ENCODE peak calls at places on chromosomes 11 and 22, in seven cellular contexts. R is neuronal stem cell, U is IMR-90, I is mesendoderm, T is H9, O is H1, G is trophoblast cell. C is an unnamed sample.

GRCh38 chr11:40140560-40140959 is 1318.9 kb downstream of the LRRC4C start:
- DNase-seq in R (no peak), U (no peak), I (no peak), T (no peak), O (no peak), G (no peak), C (no peak)

GRCh38 chr11:31805037-31805628 is 6.0 kb downstream of the PAX6 start:
- DNase-seq in R (no peak), U (no peak), I (peak), T (peak), O (peak), G (no peak), C (no peak)

GRCh38 chr11:45182902-45183301 is 36.5 kb downstream of the PRDM11 start:
- DNase-seq in R (no peak), U (peak), I (peak), T (peak), O (peak), G (no peak), C (peak)

GRCh38 chr11:125345706-125346561 is 150.1 kb downstream of the FEZ1 start:
- DNase-seq in R (peak), U (peak), I (peak), T (peak), O (peak), G (peak), C (peak)

GRCh38 chr22:40400173-40400572 is 29.8 kb downstream of the SGSM3 start:
- DNase-seq in R (no peak), U (no peak), I (no peak), T (no peak), O (no peak), G (no peak), C (no peak)

GRCh38 chr11:57496109-57496820 is 19.2 kb downstream of the SLC43A1 start:
- DNase-seq in R (no peak), U (no peak), I (no peak), T (no peak), O (no peak), G (no peak), C (no peak)

GRCh38 chr11:13535819-13536218 is 40.0 kb upstream of the PTH start:
- DNase-seq in R (no peak), U (no peak), I (peak), T (no peak), O (no peak), G (no peak), C (no peak)

GRCh38 chr11:58034471-58034870 is 3.7 kb downstream of the OR6Q1 start:
- DNase-seq in R (no peak), U (no peak), I (no peak), T (no peak), O (no peak), G (no peak), C (no peak)

GRCh38 chr22:36856792-36857135 is 4.0 kb upstream of the NCF4 start:
- DNase-seq in R (no peak), U (no peak), I (no peak), T (no peak), O (no peak), G (no peak), C (no peak)

GRCh38 chr11:108498816-108499408 is 728 bp upstream of the POGLUT3 start:
- DNase-seq in R (no peak), U (no peak), I (peak), T (peak), O (peak), G (no peak), C (no peak)

GRCh38 chr22:50699754-50700386 is 27.2 kb downstream of the SHANK3 start:
- DNase-seq in R (no peak), U (no peak), I (peak), T (peak), O (no peak), G (no peak), C (no peak)

GRCh38 chr11:132450631-132451030 is 1080.2 kb downstream of the NTM start:
- DNase-seq in R (no peak), U (no peak), I (no peak), T (no peak), O (no peak), G (no peak), C (no peak)

GRCh38 chr11:94034207-94034606 is 13.1 kb downstream of the HEPHL1 start:
- DNase-seq in R (no peak), U (no peak), I (no peak), T (no peak), O (peak), G (no peak), C (no peak)

GRCh38 chr11:115939726-115940421 is 435.7 kb upstream of the CADM1 start:
- DNase-seq in R (no peak), U (no peak), I (no peak), T (no peak), O (no peak), G (no peak), C (no peak)

DNA sequence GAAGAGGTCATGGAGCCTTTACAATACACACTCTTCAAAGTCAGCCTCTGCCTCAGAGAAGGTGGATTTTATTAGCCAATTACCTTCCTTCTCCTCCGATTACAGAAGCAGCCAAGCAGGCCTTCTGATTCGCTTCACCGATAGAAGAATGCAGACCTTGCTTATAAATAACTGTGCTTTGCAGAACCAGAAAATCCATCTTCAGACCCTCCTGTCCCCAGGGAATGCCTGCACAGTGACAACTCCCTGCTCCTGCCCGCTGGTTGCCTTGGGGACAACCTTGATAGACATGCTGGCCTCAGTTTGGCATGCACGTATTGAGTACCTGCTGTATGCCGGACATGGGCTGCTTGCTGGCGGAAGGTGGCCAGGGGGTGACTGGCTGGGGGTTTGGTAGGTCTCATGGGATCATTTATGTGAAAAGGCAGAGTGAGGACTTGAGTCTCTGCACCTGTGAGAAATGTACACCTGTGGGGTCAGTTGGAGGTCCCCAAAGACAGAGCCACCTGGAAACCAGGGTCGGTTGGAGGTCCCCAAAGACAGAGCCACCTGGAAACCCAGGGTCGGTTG is 1238.7 kb downstream of the BRD1 start:
- DNase-seq in R (no peak), U (no peak), I (no peak), T (no peak), O (no peak), G (no peak), C (no peak)
- H3K18ac ChIP-seq in R (no peak), U (no peak), I (no peak), T (no peak), O (no peak), G (no peak), C (no peak)

GRCh38 chr11:27429740-27430451 is 42.7 kb downstream of the LGR4 start:
- DNase-seq in R (no peak), U (peak), I (no peak), T (no peak), O (no peak), G (no peak), C (no peak)
- H3K18ac ChIP-seq in R (peak), U (no peak), I (no peak), T (no peak), O (no peak), G (peak), C (no peak)

GRCh38 chr11:78231962-78232459 is 43.3 kb downstream of the USP35 start:
- DNase-seq in R (no peak), U (peak), I (no peak), T (no peak), O (no peak), G (no peak), C (peak)
- H3K18ac ChIP-seq in R (no peak), U (no peak), I (no peak), T (no peak), O (no peak), G (no peak), C (no peak)

GRCh38 chr11:35322321-35322979 is 96.9 kb downstream of the SLC1A2 start:
- DNase-seq in R (no peak), U (no peak), I (peak), T (no peak), O (no peak), G (peak), C (no peak)

GRCh38 chr11:35324183-35324582 is 95.2 kb downstream of the SLC1A2 start:
- DNase-seq in R (no peak), U (no peak), I (no peak), T (no peak), O (no peak), G (no peak), C (no peak)

GRCh38 chr11:35326266-35326879 is 93.0 kb downstream of the SLC1A2 start:
- DNase-seq in R (no peak), U (no peak), I (no peak), T (no peak), O (no peak), G (no peak), C (no peak)

GRCh38 chr11:35323076-35323868 is 96.1 kb downstream of the SLC1A2 start:
- DNase-seq in R (no peak), U (peak), I (no peak), T (no peak), O (no peak), G (peak), C (no peak)

DNA sequence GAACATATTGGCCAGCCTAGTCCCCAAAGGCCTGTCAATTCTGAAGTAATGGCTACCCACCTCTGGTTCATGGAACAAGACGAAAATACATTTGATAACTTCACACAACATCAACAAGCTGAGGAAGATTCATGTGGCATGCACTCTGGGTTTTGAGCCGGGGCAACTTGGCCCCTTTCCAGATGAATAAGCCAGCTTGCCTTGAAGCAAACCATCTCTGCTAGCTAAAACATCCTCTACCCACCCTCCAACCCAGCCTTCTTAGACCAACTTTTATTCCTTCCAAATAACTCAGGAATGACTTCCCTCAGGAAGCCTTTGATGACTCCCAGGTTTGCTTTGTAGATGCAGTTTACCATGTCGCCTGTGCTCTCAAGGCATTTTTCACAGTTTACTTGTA is 94.4 kb downstream of the SLC1A2 start:
- DNase-seq in R (no peak), U (peak), I (no peak), T (no peak), O (no peak), G (no peak), C (no peak)
- H3K18ac ChIP-seq in R (no peak), U (no peak), I (no peak), T (no peak), O (no peak), G (no peak), C (no peak)

DNA sequence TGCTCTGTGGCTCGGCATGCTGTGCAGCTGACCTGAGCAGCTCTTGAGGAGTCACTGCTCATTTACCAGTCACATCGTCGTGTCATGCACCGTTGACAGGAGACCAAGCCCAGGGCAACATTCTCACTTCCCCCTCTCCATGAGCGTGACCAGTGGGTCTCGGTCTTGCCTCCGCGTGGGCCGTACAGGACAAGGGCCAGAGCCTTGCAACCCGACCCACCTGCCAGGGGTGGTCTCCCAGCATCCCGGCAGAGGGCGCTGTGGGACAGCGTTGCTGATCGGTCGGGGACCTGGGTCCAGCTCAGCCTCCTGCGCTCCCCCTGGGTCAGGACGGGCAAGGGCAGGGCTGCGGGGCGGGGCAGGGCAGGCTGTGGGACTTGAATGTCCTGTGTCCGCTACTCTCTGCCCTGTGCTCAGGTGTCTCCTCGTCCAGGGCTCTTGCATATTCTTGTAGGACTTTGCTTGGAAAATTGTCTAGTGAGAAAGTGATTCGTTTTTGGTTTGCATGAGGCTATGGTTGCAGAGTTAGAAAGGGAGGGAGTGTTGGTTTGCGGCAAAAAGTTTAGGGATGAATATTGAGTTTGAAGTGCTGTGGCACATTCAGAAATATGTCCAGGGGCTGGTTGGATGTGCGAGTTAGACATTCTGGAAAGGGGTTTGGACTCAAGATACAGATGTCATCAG is 16.2 kb downstream of the EIF4G2 start:
- DNase-seq in R (peak), U (peak), I (peak), T (peak), O (peak), G (peak), C (peak)
- H3K18ac ChIP-seq in R (no peak), U (no peak), I (no peak), T (no peak), O (no peak), G (no peak), C (no peak)

DNA sequence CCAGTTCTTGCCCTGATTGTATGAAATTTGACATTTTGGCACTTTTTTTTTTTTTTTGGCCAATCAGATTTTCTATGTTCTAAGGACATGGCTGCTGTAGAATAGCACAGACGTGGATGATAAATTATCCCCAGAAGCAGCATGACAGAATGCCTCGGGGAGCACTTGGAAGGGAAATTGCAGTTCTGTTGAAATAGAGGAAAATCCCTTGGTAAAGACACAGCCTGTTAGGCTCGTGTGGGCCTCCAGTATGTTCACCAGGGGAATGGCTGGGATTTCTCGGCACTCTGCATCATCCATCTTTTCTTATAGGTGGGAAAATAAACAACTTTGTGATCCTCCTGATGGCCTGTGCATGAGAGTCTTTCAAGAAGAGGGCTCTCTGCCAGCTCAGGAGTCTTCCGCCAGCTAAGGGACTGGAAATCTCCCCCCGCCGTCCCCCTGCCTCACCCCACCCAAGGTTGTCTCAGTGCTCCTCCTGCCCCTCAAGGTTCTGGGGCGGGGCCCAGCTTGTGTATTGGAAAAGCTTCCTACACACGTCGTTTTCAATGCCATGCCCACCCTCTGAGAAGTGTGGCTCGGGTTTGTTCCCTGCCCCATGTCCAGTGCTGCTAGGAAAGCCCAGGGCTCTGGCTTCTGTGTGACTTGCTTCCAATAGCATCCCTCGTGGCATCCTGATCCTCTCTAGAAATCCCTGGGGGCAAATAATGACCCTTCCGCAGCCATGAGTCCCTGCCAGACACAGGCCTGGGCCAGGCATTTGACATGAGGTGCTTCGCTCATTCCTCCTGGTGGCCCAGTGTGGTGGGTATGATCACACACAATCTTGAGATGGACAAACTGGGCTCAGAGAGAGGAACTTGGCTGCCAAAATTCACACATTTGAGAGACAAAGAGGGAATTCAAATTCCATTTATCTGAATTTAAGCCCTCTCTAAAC is 70.6 kb upstream of the ATXN10 start:
- DNase-seq in R (no peak), U (peak), I (no peak), T (no peak), O (no peak), G (no peak), C (peak)
- H3K18ac ChIP-seq in R (no peak), U (no peak), I (no peak), T (no peak), O (no peak), G (no peak), C (no peak)

DNA sequence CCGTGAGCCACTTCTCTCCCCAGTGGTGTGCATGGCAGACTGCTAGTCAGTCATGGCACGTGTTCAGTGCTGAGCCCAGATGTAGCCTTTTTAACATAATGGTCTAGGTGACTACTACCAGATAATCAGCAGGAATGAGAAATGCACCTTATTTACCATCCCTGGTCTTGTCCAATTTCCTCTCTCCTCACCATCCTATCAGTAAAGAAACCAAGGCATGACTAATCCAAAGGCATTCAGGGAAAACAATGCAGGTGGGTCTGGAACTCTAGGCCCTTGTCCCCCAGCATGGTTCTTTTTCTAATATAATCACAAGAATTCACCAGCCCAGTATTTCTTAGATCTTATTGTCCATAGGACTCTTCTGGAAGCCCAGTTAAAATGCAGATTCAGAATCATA is 14.6 kb upstream of the WBP2NL start:
- DNase-seq in R (no peak), U (no peak), I (no peak), T (no peak), O (no peak), G (peak), C (no peak)
- H3K18ac ChIP-seq in R (no peak), U (no peak), I (no peak), T (no peak), O (no peak), G (no peak), C (no peak)

DNA sequence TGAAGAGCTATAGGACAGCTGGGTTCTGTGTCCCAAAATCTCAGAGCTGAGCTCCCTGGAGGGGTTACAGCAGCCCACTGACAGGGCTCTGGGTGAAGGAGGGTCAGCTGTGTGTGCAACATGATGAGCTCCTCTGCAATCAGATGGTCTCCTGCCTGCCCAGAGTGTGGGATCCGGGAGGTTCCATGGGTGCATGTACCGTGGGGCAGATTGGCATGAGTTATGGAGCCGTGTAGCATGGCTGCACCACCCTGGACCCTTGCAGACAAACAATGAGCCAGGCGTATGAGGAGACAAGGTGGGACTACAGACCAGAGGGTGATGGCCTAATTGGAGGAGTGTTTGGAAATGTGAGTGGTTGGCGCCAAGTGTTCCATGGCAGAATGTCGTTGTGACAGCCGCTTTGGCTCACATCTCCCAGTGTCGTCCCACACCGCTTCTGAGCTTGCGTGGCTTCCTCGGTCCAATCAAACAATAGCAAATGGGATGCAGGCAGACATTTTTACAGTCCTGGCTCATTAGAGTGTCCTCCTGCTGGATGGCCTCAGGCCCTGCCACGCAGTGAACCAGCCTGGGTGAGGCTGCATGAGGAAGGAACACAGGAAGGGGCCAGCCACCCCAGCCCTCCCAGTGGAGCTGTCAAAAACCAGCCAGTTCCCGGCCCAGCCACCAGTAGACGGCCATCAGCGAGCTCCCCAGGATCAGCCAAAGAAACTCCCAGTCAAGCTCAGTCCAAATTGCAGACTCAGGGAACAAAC is 1067.0 kb downstream of the BRD1 start:
- DNase-seq in R (no peak), U (no peak), I (no peak), T (peak), O (no peak), G (no peak), C (no peak)
- H3K18ac ChIP-seq in R (peak), U (no peak), I (no peak), T (no peak), O (no peak), G (no peak), C (no peak)

C was measured in mesenchymal stem cell.